ENCODE peak calls at places on chromosomes 3 and 15, in four cellular contexts. A is epithelial cell of esophagus, Y is fibroblast of the aortic adventitia, W is foreskin fibroblast. F is an unnamed sample.

GRCh38 chr3:69095636-69096035 is 10.9 kb downstream of the ARL6IP5 start:
- DNase-seq in A (no peak), W (no peak), Y (no peak), F (no peak)

GRCh38 chr3:158379517-158379916 is 191.5 kb upstream of the MLF1 start:
- DNase-seq in W (no peak), A (peak), Y (no peak), F (no peak)

GRCh38 chr3:194476784-194477183 is 10.0 kb downstream of the ATP13A3 start:
- DNase-seq in A (no peak), Y (no peak), W (no peak), F (no peak)

GRCh38 chr3:193996205-193996604 is 139.7 kb upstream of the HES1 start:
- DNase-seq in W (no peak), A (no peak), Y (no peak), F (no peak)

GRCh38 chr3:127324913-127325629 is 37.2 kb upstream of the PRR20G start:
- DNase-seq in W (no peak), A (no peak), Y (no peak), F (no peak)

GRCh38 chr15:99446565-99447496 is 119.0 kb upstream of the MEF2A start:
- DNase-seq in A (no peak), Y (no peak), W (no peak), F (peak)

GRCh38 chr3:58824285-58824684 is 157.7 kb upstream of the FAM3D start:
- DNase-seq in W (peak), Y (peak), A (peak), F (no peak)

GRCh38 chr15:40489274-40490175 is 18.7 kb downstream of the CHST14 start:
- DNase-seq in A (no peak), Y (no peak), W (no peak), F (no peak)

GRCh38 chr15:25251700-25252390 is 187.0 kb downstream of the UBE3A start:
- DNase-seq in A (no peak), Y (no peak), W (no peak), F (peak)

GRCh38 chr3:40185029-40185695 is 124.3 kb upstream of the EIF1B start:
- DNase-seq in Y (no peak), W (no peak), A (no peak), F (peak)

GRCh38 chr15:38860682-38861081 is 296.1 kb upstream of the RASGRP1 start:
- DNase-seq in W (no peak), A (no peak), Y (no peak), F (no peak)

GRCh38 chr3:179653777-179654117 is 907 bp downstream of the USP13 start:
- DNase-seq in W (no peak), A (no peak), Y (no peak), F (no peak)

GRCh38 chr3:162799910-162800309 is 1303.3 kb downstream of the OTOL1 start:
- DNase-seq in W (no peak), Y (peak), A (no peak), F (no peak)

GRCh38 chr15:73773428-73773827 is 20.3 kb upstream of the INSYN1 start:
- DNase-seq in Y (no peak), A (no peak), W (no peak), F (no peak)

GRCh38 chr15:64092864-64093626 is 593 bp downstream of the CIAO2A start:
- DNase-seq in Y (peak), W (peak), A (peak), F (no peak)

GRCh38 chr3:126102530-126102951 is 18.6 kb upstream of the SLC41A3 start:
- DNase-seq in W (no peak), A (no peak), Y (peak), F (peak)

GRCh38 chr15:44246521-44247268 is 41.8 kb upstream of the GOLM2 start:
- DNase-seq in A (no peak), Y (no peak), W (no peak), F (no peak)

GRCh38 chr15:70152070-70152480 is 54.4 kb upstream of the TLE3 start:
- DNase-seq in A (peak), W (no peak), Y (no peak), F (no peak)

GRCh38 chr3:139935866-139936817 is 1.2 kb downstream of the CLSTN2 start:
- DNase-seq in A (peak), Y (no peak), W (peak), F (peak)

GRCh38 chr3:139935071-139935865 is at the start of gene CLSTN2:
- DNase-seq in A (peak), W (peak), Y (peak), F (peak)

GRCh38 chr3:139940622-139941021 is 5.6 kb downstream of the CLSTN2 start:
- DNase-seq in Y (no peak), W (no peak), A (no peak), F (peak)

GRCh38 chr3:139939681-139940190 is 4.8 kb downstream of the CLSTN2 start:
- DNase-seq in A (no peak), W (no peak), Y (no peak), F (peak)

DNA sequence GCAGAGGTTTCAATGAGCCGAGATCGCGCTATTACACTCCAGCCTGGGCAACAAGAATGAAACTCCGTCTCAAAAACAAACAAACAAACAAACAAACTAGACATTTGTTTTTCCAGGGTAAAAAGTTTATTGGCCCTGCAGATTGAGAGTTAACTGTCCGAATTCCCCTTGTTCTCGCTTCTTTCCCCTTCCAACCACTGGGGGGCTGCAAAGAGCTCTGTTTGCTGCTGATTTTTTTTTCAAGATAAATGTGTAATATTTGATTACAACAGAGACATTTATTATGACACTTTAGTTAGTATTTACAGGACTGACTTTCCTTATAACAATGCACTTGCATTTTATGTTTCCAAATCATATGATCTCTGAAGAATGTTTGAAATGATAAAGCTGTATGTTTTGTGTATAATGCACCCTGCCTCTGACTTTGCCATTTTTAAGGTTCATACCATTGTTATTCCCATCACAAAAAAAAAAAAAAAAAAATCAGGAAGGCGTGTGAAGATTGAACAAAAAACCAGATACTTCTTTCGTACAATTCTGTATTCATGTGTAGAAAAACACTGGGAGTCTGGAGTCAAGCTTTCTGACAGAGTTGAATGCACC is 2.8 kb downstream of the CLSTN2 start:
- DNase-seq in Y (peak), W (peak), A (peak), F (peak)
- TF ChIP-seq CTCF in Y (peak), W (peak), A (peak), F (peak)

DNA sequence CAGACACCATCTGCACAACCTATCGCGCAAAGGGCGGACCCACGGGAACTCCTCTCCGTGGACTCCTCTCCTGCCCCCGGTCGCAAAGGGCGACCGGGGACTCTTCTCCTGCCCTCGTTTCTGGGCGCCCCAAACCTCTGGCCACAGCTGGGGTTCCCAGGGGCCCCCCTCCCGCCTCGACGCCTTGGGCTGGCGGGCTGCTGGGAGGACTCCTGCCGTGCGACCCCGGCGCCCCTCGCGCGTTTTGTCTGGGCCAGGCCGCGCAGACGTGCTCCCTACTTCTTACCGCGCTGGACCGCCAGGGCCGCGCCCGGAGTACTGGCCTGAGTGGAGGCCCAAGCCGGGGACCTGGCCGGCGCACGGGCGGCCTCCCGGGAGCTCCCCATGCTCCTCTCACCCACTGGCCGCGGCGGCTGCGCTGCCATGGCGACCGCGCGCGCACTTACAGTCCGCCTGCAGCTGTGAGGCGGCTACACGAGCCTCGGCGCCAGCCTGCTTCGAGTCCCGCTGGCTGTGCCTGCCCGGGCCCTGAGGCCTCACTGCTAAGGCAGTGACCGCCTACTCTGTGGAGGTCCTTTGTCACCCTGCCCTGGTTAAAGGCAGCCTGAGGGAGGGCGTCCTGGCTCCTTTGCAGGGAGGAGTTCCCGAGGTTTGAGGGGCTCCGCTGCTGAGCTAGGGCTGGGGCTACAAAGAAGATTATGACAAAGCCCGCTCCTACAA is 386 bp upstream of the LRRIQ4 start:
- DNase-seq in Y (peak), A (peak), W (peak), F (peak)
- TF ChIP-seq CTCF in Y (no peak), A (no peak), W (no peak), F (peak)

GRCh38 chr15:93050648-93051047 is 38.4 kb downstream of the RGMA start:
- DNase-seq in A (no peak), Y (no peak), W (no peak), F (no peak)

GRCh38 chr15:93049914-93050534 is 39.0 kb downstream of the RGMA start:
- DNase-seq in Y (no peak), W (no peak), A (no peak), F (no peak)

GRCh38 chr15:93055211-93055763 is 33.7 kb downstream of the RGMA start:
- DNase-seq in A (no peak), Y (no peak), W (no peak), F (no peak)

GRCh38 chr15:93051236-93052089 is 37.5 kb downstream of the RGMA start:
- DNase-seq in A (no peak), Y (no peak), W (no peak), F (no peak)

DNA sequence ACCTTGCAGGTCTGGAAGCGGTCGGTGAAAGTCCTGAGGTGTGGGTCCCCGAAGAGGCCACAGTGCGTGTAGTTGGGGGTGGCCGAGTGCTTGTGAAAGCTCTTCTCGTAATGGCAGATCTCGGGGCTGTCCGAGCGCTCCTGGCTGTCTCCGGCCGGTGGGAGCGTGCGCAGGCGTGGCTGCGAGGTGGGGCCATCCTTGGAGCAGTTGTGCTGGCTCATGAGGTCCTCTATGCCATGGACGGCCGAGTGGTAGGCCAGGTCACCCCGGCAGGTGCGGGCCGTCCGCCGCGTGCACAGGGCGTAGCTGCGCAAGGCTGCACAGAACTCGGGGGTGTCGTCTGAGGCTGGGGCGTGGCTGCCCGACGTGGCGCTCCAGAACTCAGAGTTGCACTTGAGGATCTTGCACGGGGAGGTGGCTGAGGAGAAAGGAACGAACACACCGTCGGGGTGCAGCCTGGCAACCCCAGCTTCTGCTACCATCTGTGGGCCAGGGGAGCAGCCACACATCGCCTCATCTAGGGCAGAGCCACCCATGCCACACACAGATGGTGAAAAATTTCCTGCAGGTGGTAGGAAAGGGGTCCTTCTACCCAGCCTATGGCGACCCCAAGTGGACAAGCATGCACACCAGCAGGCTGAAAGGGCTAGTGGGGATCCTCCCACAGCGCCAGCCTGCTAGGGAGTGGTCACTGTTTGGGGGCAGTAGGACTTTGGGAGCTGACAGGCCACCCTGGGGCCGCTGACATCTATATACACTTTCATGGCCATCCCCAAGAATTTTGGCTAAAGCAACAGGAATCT is 36.7 kb downstream of the RGMA start:
- DNase-seq in W (no peak), A (no peak), Y (no peak), F (no peak)
- TF ChIP-seq CTCF in W (no peak), A (no peak), Y (no peak), F (no peak)

GRCh38 chr15:75532413-75533250 is 46.5 kb downstream of the PTPN9 start:
- DNase-seq in A (peak), W (peak), Y (peak), F (no peak)
- TF ChIP-seq CTCF in A (peak), W (peak), Y (peak), F (peak)

GRCh38 chr3:187044871-187045552 is 94.3 kb downstream of the RPL39L start:
- DNase-seq in W (no peak), A (no peak), Y (peak), F (no peak)
- TF ChIP-seq CTCF in W (no peak), A (no peak), Y (no peak), F (no peak)

DNA sequence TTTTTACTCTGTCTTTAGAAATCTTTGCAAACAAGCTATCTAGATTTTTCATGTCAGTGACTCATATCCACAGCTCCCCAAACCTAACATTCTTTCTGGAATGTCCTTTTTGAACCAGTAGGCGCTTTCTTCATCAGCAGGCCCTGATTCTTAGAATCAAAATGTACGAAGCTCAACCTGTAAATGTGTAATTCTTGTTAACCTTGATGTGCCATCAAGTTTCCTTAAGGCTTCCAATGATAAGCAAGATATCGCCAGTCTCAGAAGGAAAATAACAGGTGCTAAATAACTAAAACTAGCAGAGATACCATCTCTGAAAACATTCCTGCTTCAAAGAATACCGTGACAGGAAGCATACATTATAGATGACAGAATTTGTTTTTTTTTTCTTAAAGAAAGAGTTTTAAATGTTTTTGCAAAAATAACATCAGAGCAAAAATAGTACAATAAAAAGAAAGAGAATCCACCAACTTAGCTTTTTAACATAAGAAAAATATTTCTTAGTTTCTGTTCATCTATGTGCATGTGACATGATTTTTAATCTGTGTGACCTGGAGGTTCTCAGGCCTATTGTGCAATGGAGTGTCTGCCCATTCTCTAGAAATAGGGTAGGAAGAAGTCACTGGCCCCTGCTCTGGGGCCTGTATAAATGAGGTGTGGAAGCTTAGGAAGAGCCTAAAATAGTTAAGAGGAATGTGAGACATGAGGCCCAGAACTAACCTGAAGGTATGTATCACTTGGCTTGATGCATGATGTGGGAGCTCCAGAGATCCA is 14.7 kb upstream of the SECISBP2L start:
- DNase-seq in Y (peak), A (no peak), W (peak), F (no peak)
- TF ChIP-seq CTCF in Y (no peak), A (no peak), W (no peak), F (no peak)